ENCODE peak calls at places on chromosomes 13 and 19, in nine cellular contexts. R is T-helper 1 cell; L is stimulated activated CD8-positive, alpha-beta memory T cell treated with anti-CD3 and anti-CD28 coated beads, Interleukin-4, amount 100 ng/mL, for 4 hours; V is activated effector memory CD4-positive, alpha-beta T cell treated with Interleukin-2 at 50 U/mL for 16 hours; E is substantia nigra; Z is NCI-H146; W is activated T-helper 1 cell treated with anti-CD3 and anti-CD28 coated beads, Interleukin-12 subunit alpha, Interleukin-12 subunit beta, Interleukin-2, Interleukin-4 antibody, amounts not matched to agents 30 ng/mL and 10 ng/mL and 1 ng/mL, durations not matched to agents 14 hours and 24 hours and 36 hours; F is mesendoderm; P is foreskin fibroblast. X is an unnamed sample.
A peak's percentile ranks its signal among the peaks of the same experiment; 100 is the strongest.

GRCh38 chr13:110575322-110576069 is 14.0 kb upstream of the RAB20 start:
- DNase-seq in V (no peak), W (no peak), Z (peak; percentile 78), E (no peak), F (peak; percentile 85), R (no peak), L (no peak), P (peak; percentile 48), X (peak; percentile 71)

GRCh38 chr19:43639507-43640423 is at the start of gene CADM4:
- DNase-seq in E (no peak), L (no peak), R (peak; percentile 35), F (no peak), P (no peak), W (peak; percentile 30), V (peak; percentile 36), Z (peak; percentile 61), X (peak; percentile 72)

GRCh38 chr19:16828990-16829821 is at the start of gene SIN3B:
- DNase-seq in E (peak; percentile 49), P (peak; percentile 81), W (peak; percentile 88), R (peak; percentile 76), F (peak; percentile 95), V (peak; percentile 87), L (peak; percentile 78), Z (peak; percentile 84), X (peak; percentile 86)

GRCh38 chr13:86976521-86977324 is 694.4 kb upstream of the SLITRK5 start:
- DNase-seq in R (no peak), P (no peak), E (no peak), W (no peak), F (no peak), V (no peak), L (no peak), Z (no peak), X (no peak)

GRCh38 chr19:1441677-1442438 is 3.7 kb downstream of the RPS15 start:
- DNase-seq in E (no peak), P (no peak), Z (no peak), R (no peak), F (no peak), L (no peak), V (no peak), W (no peak), X (no peak)

GRCh38 chr13:110680852-110681251 is 25.1 kb downstream of the CARS2 start:
- DNase-seq in W (no peak), F (peak; percentile 64), P (no peak), R (no peak), V (no peak), L (no peak), E (no peak), Z (peak; percentile 11), X (peak; percentile 9)

GRCh38 chr13:34842466-34842865 is 99.6 kb upstream of the NBEA start:
- DNase-seq in Z (no peak), P (no peak), V (no peak), R (no peak), L (no peak), W (no peak), F (no peak), E (no peak), X (no peak)

GRCh38 chr13:29587645-29588044 is 7.8 kb downstream of the SLC7A1 start:
- DNase-seq in F (no peak), W (no peak), E (no peak), Z (no peak), P (no peak), R (no peak), V (no peak), L (no peak), X (no peak)

GRCh38 chr19:38718747-38719543 is 25.3 kb downstream of the CAPN12 start:
- DNase-seq in Z (no peak), E (peak; percentile 52), W (no peak), R (no peak), P (no peak), L (no peak), V (no peak), F (peak; percentile 69), X (no peak)

GRCh38 chr13:108595416-108596257 is 33.8 kb upstream of the MYO16 start:
- DNase-seq in V (no peak), R (no peak), E (no peak), P (no peak), F (peak; percentile 23), L (no peak), Z (no peak), W (no peak), X (no peak)